ENCODE peak calls at places on chromosomes 13 and 19, in six cellular contexts. D, R, O, P, B and Y are unnamed samples.

GRCh38 chr19:45478454-45479238 is 10.8 kb downstream of the FOSB start:
- DNase-seq in B (peak), D (peak), R (peak), O (peak), P (peak), Y (peak)

GRCh38 chr13:28659611-28659970 is 661 bp downstream of the POMP start:
- DNase-seq in O (no peak), D (no peak), P (no peak), B (peak), R (peak), Y (peak)

GRCh38 chr19:28737021-28737525 is 475.9 kb downstream of the UQCRFS1 start:
- DNase-seq in R (peak), B (peak), O (no peak), D (no peak), P (no peak), Y (peak)

GRCh38 chr19:45872095-45872919 is 8.2 kb downstream of the FOXA3 start:
- DNase-seq in B (no peak), P (no peak), O (no peak), R (no peak), D (no peak), Y (no peak)

GRCh38 chr13:55566779-55567178 is 1573.9 kb upstream of the PRR20A start:
- DNase-seq in O (no peak), R (no peak), D (no peak), P (no peak), B (no peak), Y (no peak)

GRCh38 chr19:13055213-13056051 is 47.2 kb downstream of the LYL1 start:
- DNase-seq in P (peak), B (no peak), D (peak), R (peak), O (no peak), Y (peak)

GRCh38 chr13:74771964-74772363 is 637.8 kb upstream of the KLF12 start:
- DNase-seq in D (no peak), O (no peak), B (no peak), R (peak), P (no peak), Y (peak)

GRCh38 chr13:31929031-31929770 is 102.4 kb upstream of the FRY start:
- DNase-seq in D (no peak), O (no peak), B (no peak), P (no peak), R (peak), Y (no peak)

GRCh38 chr13:23463631-23464030 is 30.1 kb upstream of the SACS start:
- DNase-seq in O (no peak), B (no peak), R (peak), D (no peak), P (no peak), Y (no peak)

GRCh38 chr13:50707533-50708096 is 135.9 kb downstream of the DLEU7 start:
- DNase-seq in P (no peak), O (no peak), D (no peak), R (no peak), B (no peak), Y (no peak)

GRCh38 chr13:35866801-35867200 is 264.4 kb downstream of the DCLK1 start:
- DNase-seq in P (no peak), D (no peak), R (no peak), B (no peak), O (no peak), Y (no peak)
- TF ChIP-seq CTCF in P (no peak), D (no peak), R (no peak), B (no peak), O (no peak), Y (no peak)

GRCh38 chr19:48629297-48629598 is 7.9 kb downstream of the DBP start:
- DNase-seq in P (no peak), R (no peak), O (no peak), D (no peak), B (no peak), Y (no peak)
- TF ChIP-seq CTCF in P (no peak), R (no peak), O (no peak), D (no peak), B (no peak), Y (no peak)

DNA sequence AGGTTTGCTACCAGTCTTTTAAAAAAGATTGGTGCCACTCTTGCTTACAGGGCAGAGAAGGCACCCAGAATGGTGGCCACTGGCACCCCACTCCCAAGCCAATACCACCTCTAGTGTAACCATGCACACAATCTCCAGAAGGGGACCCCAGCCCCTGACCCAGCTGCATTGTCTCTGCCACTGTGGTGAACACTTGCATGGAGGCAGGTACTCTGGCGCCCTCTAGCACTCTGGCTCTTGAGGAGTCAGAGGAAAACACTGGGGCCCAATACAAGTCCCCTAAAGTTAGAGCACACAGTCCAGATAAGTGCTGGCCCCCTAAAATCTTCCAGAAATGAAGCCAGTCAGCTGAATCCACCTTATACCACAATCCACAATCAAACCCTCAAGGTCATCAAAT is 6.0 kb downstream of the ERVV-1 start:
- DNase-seq in B (no peak), O (no peak), D (no peak), R (no peak), P (no peak), Y (no peak)
- TF ChIP-seq CTCF in B (no peak), O (no peak), D (no peak), R (no peak), P (no peak), Y (no peak)

GRCh38 chr13:113098163-113098732 is 7.3 kb upstream of the F7 start:
- DNase-seq in B (no peak), D (no peak), P (no peak), R (peak), O (no peak), Y (no peak)
- TF ChIP-seq CTCF in B (no peak), D (no peak), P (no peak), R (no peak), O (no peak), Y (no peak)

DNA sequence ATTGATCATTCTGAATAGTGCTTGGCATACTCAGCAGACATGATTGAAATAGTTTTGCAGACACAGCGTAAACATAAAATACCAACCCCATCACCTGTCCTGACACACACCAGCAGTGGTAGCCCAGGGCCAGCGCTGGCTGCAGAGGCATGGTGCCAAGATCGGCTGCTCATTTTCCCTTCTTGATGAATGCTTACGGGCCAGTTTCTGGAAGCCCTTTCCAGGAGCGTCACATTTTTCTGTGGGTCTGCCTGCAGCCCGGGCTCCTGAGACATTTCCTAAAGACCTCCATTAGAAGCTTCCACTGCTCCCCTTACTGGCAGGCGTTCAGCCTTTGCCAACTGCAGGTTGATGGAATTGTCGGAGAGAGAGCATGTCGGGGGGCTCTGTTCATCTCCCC is 48.6 kb downstream of the CHST8 start:
- DNase-seq in O (no peak), B (no peak), R (no peak), D (no peak), P (no peak), Y (no peak)
- TF ChIP-seq CTCF in O (no peak), B (no peak), R (no peak), D (no peak), P (no peak), Y (no peak)

GRCh38 chr19:53881482-53882390 is at the start of gene PRKCG:
- DNase-seq in R (no peak), D (peak), O (peak), P (no peak), B (peak), Y (no peak)
- TF ChIP-seq CTCF in R (peak), D (peak), O (peak), P (peak), B (no peak), Y (no peak)

GRCh38 chr13:94972262-94972661 is 259.9 kb upstream of the SOX21 start:
- DNase-seq in R (no peak), B (no peak), D (no peak), O (no peak), P (no peak), Y (no peak)

GRCh38 chr13:94968757-94969086 is 256.4 kb upstream of the SOX21 start:
- DNase-seq in O (no peak), D (no peak), R (no peak), B (no peak), P (no peak), Y (no peak)

GRCh38 chr13:94966380-94966779 is 254.0 kb upstream of the SOX21 start:
- DNase-seq in O (no peak), B (no peak), R (no peak), D (no peak), P (no peak), Y (no peak)

GRCh38 chr13:94967183-94968039 is 255.1 kb upstream of the SOX21 start:
- DNase-seq in O (no peak), B (peak), P (no peak), D (peak), R (no peak), Y (no peak)

DNA sequence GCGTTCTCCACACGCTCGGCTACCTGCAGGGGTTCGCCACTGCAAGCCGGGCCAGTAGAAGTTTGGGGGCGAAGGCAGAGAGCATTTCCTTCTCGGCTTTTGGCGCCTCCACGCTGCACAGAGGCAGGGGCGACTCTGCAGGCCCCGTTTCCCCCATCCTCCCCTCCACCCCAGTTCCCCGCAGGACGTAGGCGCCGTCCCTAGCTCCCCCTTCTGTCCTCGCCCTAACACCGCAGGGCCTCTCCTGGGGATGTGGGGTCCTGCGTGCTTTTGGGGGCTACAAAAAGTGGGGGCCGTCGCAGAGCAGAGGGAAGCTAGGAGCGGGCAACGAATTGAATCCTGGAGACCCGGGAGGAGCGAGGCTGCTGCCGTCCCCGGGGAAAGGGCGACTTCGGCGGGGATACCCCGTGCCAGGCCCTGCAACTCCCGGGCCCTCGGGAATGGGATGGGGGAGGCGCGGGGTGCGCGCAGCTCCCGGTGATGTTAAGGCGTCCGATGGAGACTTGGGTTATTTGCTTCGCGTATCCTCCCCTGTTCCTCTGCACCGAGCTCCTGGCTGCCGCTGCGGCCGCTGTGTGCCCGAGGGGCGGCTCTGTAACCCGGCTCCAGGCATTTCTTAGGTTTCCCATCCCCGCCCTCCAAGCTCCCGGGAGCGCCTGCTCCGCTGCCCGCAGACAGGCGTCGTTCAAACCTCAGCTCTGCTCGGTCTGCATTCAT is 255.9 kb upstream of the SOX21 start:
- DNase-seq in D (peak), P (no peak), B (no peak), R (no peak), O (no peak), Y (no peak)
- TF ChIP-seq CTCF in D (no peak), P (no peak), B (no peak), R (no peak), O (no peak), Y (no peak)

GRCh38 chr13:102657630-102658029 is 37.2 kb downstream of the METTL21C start:
- DNase-seq in R (no peak), D (no peak), B (no peak), O (no peak), P (no peak), Y (peak)
- TF ChIP-seq CTCF in R (peak), D (peak), B (no peak), O (peak), P (no peak), Y (peak)

DNA sequence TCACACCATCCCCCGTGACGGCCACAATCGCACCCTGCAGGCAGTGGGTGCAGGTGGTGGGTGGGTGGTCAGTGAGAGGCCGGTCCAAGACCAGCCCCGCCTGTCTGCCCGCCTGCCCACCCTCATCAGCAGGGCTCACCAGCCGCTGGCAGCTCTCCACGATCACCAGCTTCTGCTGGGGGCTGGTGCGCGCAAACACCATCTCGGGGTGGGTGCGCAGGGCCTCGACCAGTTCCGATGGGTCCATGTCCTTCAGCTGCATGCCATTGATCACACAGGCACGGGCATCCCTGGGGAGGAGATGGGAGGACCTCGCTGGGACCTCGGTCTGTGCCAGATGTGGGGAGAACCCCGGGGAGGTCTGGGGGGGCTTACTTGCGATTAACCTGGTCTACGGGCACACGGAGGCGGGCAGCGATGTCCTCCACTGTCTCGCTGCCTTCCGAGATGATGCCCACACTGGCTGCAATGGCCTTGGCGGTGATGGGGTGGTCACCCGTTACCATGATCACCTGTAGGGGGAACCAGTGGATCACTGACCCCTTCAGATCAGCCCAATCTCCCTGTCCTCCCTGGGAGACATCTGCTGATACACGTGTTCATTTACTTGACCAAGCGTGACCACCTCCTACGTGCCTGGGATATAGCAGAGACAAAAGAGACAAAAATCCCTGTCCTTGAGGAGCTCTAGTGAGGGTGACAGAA is 8.0 kb downstream of the ATP4A start:
- DNase-seq in P (no peak), D (peak), B (peak), R (peak), O (no peak), Y (peak)
- TF ChIP-seq CTCF in P (no peak), D (peak), B (no peak), R (peak), O (no peak), Y (peak)